ENCODE peak calls at places on chromosomes 13 and 19, in four cellular contexts. J, Y, X and V are unnamed samples.

GRCh38 chr13:114050536-114051450 is 76.9 kb upstream of the C13orf46 start:
- DNase-seq in J (no peak), Y (no peak), X (no peak), V (no peak)

GRCh38 chr13:77878186-77878585 is 40.4 kb downstream of the EDNRB start:
- DNase-seq in J (no peak), Y (peak; percentile 31), X (no peak), V (no peak)

GRCh38 chr13:113052971-113053370 is 52.6 kb upstream of the F7 start:
- DNase-seq in J (no peak), Y (no peak), X (no peak), V (no peak)

GRCh38 chr19:46674416-46675178 is 13.6 kb upstream of the DACT3 start:
- DNase-seq in J (no peak), Y (peak; percentile 7), X (peak; percentile 71), V (no peak)

GRCh38 chr19:38670921-38671398 is 23.5 kb downstream of the ACTN4 start:
- DNase-seq in J (no peak), Y (no peak), X (peak; percentile 59), V (no peak)

GRCh38 chr13:106528711-106529414 is 6.6 kb downstream of the EFNB2 start:
- DNase-seq in J (no peak), Y (no peak), X (no peak), V (no peak)

GRCh38 chr13:80988752-80989151 is 647.8 kb upstream of the SPRY2 start:
- DNase-seq in J (no peak), Y (no peak), X (no peak), V (no peak)

GRCh38 chr13:110217811-110218210 is 89.1 kb downstream of the COL4A1 start:
- DNase-seq in J (no peak), Y (no peak), X (no peak), V (no peak)

GRCh38 chr13:92578358-92578757 is 648.2 kb upstream of the GPC6 start:
- DNase-seq in J (no peak), Y (no peak), X (no peak), V (no peak)

GRCh38 chr13:30576528-30576927 is 41.2 kb upstream of the USPL1 start:
- DNase-seq in J (no peak), Y (peak; percentile 59), X (peak; percentile 69), V (peak; percentile 50)

DNA sequence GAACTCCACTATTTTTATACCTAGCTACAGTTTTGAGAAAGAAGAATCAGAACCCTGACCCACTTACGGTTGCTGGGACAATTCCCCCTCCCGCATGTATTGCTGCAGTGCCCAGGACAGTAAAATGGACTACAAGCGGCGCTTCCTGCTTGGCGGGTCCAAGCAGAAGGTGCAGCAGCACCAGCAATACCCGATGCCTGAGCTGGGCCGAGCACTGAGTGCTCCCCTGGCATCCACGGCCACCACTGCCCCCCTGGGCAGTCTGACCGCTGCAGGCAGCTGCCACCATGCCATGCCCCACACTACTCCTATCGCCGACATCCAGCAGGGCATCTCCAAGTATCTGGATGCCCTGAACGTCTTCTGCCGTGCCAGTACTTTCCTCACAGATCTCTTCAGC is 46.0 kb downstream of the GARRE1 start:
- DNase-seq in J (no peak), Y (no peak), X (no peak), V (no peak)
- H3K27ac ChIP-seq in J (no peak overlapping the region), Y (no peak overlapping the region), X (no peak overlapping the region), V (no peak overlapping the region)

GRCh38 chr13:32267836-32268439 is 47.2 kb downstream of the ZAR1L start:
- DNase-seq in J (no peak), Y (no peak), X (no peak), V (peak; percentile 35)
- TF ChIP-seq CTCF in J (peak; percentile 67), Y (peak; percentile 25), X (peak; percentile 48), V (peak; percentile 73)

GRCh38 chr13:90049989-90050671 is 1297.4 kb upstream of the MIR17HG start:
- DNase-seq in J (no peak), Y (no peak), X (no peak), V (no peak)
- H3K27me3 ChIP-seq in J (no peaks in the 10 kb centered on the region), Y (no peaks in the 10 kb centered on the region), X (no peaks in the 10 kb centered on the region), V (no peaks in the 10 kb centered on the region)

GRCh38 chr13:21119526-21119925 is 56.8 kb downstream of the SKA3 start:
- DNase-seq in J (no peak), Y (no peak), X (no peak), V (no peak)

GRCh38 chr13:21117104-21117809 is 55.9 kb upstream of the LATS2 start:
- DNase-seq in J (no peak), Y (no peak), X (no peak), V (no peak)

GRCh38 chr13:21120191-21120590 is 56.2 kb downstream of the SKA3 start:
- DNase-seq in J (no peak), Y (no peak), X (no peak), V (no peak)

GRCh38 chr13:21116141-21116540 is 54.8 kb upstream of the LATS2 start:
- DNase-seq in J (no peak), Y (no peak), X (no peak), V (no peak)

DNA sequence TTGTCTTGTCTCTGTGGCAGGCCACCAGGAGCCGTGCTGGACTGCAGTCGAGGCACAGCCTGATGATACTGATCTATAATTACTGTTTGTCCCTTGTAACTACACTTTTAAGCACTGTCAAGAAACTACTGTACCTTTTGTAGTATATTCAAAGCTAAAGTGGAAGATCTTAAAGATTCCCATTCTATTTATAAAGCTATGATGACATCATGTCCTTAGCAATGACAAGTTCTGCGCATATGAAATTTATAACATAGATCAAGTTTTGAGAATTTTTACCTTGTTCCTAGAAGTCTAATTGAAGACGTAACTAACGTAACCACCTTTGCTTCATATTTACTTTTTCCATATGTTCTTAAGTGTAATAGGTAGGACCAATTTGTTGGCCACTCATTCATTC is 56.8 kb upstream of the LATS2 start:
- DNase-seq in J (no peak), Y (no peak), X (no peak), V (no peak)
- H3K27ac ChIP-seq in J (no peak overlapping the region), Y (no peak overlapping the region), X (no peak overlapping the region), V (no peak overlapping the region)

DNA sequence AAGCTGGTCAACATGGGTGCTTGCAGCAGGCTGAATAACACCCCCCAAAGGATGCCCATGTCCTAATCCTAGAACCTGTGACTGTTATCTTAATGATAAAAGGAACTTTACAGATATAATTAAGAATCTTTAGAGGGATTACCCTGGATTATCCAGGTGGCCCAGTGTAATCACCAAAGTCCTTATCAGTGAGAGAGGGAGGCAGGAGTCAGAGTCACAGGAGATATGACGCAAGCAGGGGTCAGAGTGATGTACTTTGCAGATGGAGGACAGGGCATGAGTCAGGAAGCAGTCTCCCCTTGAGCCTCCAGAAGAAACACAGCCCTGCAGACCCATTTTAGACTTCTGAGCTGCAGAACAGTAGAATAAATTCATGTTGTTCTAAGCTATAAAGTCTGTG is 9.8 kb downstream of the ZNF606 start:
- DNase-seq in J (no peak), Y (no peak), X (no peak), V (no peak)
- TF ChIP-seq CTCF in J (no peak), Y (no peak), X (no peak), V (no peak)

GRCh38 chr13:41182231-41182630 is 12.1 kb downstream of the KBTBD7 start:
- DNase-seq in J (no peak), Y (no peak), X (no peak), V (no peak)

GRCh38 chr13:41188584-41188983 is 5.8 kb downstream of the KBTBD7 start:
- DNase-seq in J (no peak), Y (peak; percentile 89), X (no peak), V (no peak)

DNA sequence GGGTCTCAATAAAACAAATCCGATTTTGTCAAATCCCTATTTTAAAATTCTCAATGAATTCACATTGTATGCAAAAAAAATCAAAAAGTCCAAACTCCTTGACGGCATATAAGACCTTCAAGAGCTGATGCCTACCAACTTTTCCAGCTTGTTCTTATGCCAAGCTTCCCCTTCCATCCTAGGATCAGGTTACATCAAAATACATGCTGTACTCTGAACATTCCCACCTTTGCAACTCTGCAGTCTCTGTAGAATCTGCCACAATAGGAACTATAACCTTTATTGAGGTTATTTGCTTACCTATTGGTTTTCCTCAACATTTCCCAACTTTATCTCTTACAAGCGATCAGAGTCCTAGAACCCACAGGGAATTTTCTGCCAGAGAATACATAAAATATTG is 7.9 kb downstream of the KBTBD7 start:
- DNase-seq in J (no peak), Y (no peak), X (no peak), V (no peak)
- H3K27me3 ChIP-seq in J (no peaks in the 10 kb centered on the region), Y (no peaks in the 10 kb centered on the region), X (no peaks in the 10 kb centered on the region), V (no peaks in the 10 kb centered on the region)

GRCh38 chr13:40438022-40438692 is 228.3 kb downstream of the FOXO1 start:
- DNase-seq in J (no peak), Y (no peak), X (no peak), V (no peak)
- H3K27ac ChIP-seq in J (peak overlapping the region; percentile 72), Y (no peak overlapping the region), X (no peak overlapping the region), V (no peak overlapping the region)